ENCODE peak calls at places on chromosome 7, in ten cellular contexts. O is Calu3; W is stimulated activated CD4-positive, alpha-beta T cell treated with anti-CD3 and anti-CD28 coated beads, Interleukin-4, amount 100 ng/mL, for 24 hours; P is sigmoid colon; A is head of caudate nucleus; R is NCI-H1092; B is CD8-positive, alpha-beta T cell; K is C1 segment of cervical spinal cord; E is GM20000; X is activated CD8-positive, alpha-beta T cell treated with anti-CD3 and anti-CD28 coated beads for 36 hours. Z is an unnamed sample.

GRCh38 chr7:121244120-121244865 is 84.5 kb upstream of the WNT16 start:
- DNase-seq in O (no peak), W (no peak), P (no peak), A (no peak), R (no peak), B (no peak), K (no peak), E (no peak), X (no peak), Z (peak)

GRCh38 chr7:55641273-55641691 is 69.0 kb upstream of the VOPP1 start:
- DNase-seq in O (peak), W (peak), P (peak), A (no peak), R (peak), B (peak), K (no peak), E (peak), X (peak), Z (peak)

GRCh38 chr7:98240961-98241673 is 10.9 kb downstream of the TECPR1 start:
- DNase-seq in O (peak), W (peak), P (no peak), A (peak), R (no peak), B (peak), K (no peak), E (peak), X (peak), Z (peak)

GRCh38 chr7:119545118-119545517 is 727.9 kb upstream of the KCND2 start:
- DNase-seq in O (no peak), W (no peak), P (no peak), A (no peak), R (no peak), B (no peak), K (no peak), E (no peak), X (no peak), Z (no peak)

GRCh38 chr7:44398953-44399574 is 73.7 kb upstream of the CAMK2B start:
- DNase-seq in O (no peak), W (no peak), P (no peak), A (peak), R (peak), B (no peak), K (no peak), E (no peak), X (no peak), Z (no peak)

GRCh38 chr7:149397470-149397869 is 63.4 kb downstream of the ZNF777 start:
- DNase-seq in O (no peak), W (no peak), P (no peak), A (no peak), R (no peak), B (no peak), K (no peak), E (no peak), X (no peak), Z (no peak)

GRCh38 chr7:66413379-66414114 is 208.4 kb downstream of the TPST1 start:
- DNase-seq in O (peak), W (peak), P (peak), A (peak), R (peak), B (peak), K (peak), E (peak), X (peak), Z (no peak)

GRCh38 chr7:99038086-99038855 is 105.6 kb downstream of the SMURF1 start:
- DNase-seq in O (no peak), W (no peak), P (no peak), A (peak), R (no peak), B (no peak), K (no peak), E (no peak), X (no peak), Z (no peak)

GRCh38 chr7:102167254-102167653 is 119.4 kb upstream of the SH2B2 start:
- DNase-seq in O (no peak), W (no peak), P (no peak), A (no peak), R (no peak), B (no peak), K (no peak), E (no peak), X (no peak), Z (no peak)

GRCh38 chr7:92624298-92624996 is 34.3 kb upstream of the FAM133B start:
- DNase-seq in O (no peak), W (no peak), P (no peak), A (no peak), R (no peak), B (no peak), K (no peak), E (no peak), X (no peak), Z (no peak)

GRCh38 chr7:70072220-70072619 is 473.9 kb downstream of the AUTS2 start:
- DNase-seq in O (no peak), W (no peak), P (no peak), A (no peak), R (peak), B (no peak), K (no peak), E (no peak), X (no peak), Z (no peak)

GRCh38 chr7:114354306-114354705 is 60.3 kb upstream of the FOXP2 start:
- DNase-seq in O (no peak), W (no peak), P (no peak), A (no peak), R (no peak), B (no peak), K (no peak), E (no peak), X (no peak), Z (no peak)

GRCh38 chr7:6172331-6173295 is 99.8 kb downstream of the CYTH3 start:
- DNase-seq in O (no peak), W (no peak), P (no peak), A (no peak), R (no peak), B (no peak), K (no peak), E (no peak), X (no peak), Z (no peak)

GRCh38 chr7:139648941-139649425 is 125.5 kb downstream of the CLEC2L start:
- DNase-seq in O (no peak), W (no peak), P (no peak), A (no peak), R (no peak), B (no peak), K (no peak), E (peak), X (peak), Z (no peak)

GRCh38 chr7:29208410-29209250 is 14.1 kb downstream of the CHN2 start:
- DNase-seq in O (peak), W (no peak), P (no peak), A (no peak), R (no peak), B (no peak), K (no peak), E (no peak), X (peak), Z (no peak)

GRCh38 chr7:150356265-150356897 is 12.2 kb upstream of the REPIN1 start:
- DNase-seq in O (no peak), W (peak), P (peak), A (no peak), R (peak), B (no peak), K (no peak), E (no peak), X (peak), Z (peak)

GRCh38 chr7:139043823-139044812 is 8.3 kb upstream of the ZC3HAV1L start:
- DNase-seq in O (peak), W (peak), P (no peak), A (no peak), R (no peak), B (peak), K (no peak), E (no peak), X (peak), Z (no peak)

GRCh38 chr7:94649313-94649924 is 6.5 kb downstream of the SGCE start:
- DNase-seq in O (no peak), W (no peak), P (no peak), A (no peak), R (no peak), B (no peak), K (no peak), E (no peak), X (no peak), Z (no peak)

GRCh38 chr7:94348142-94348541 is 46.6 kb upstream of the COL1A2 start:
- DNase-seq in O (no peak), W (no peak), P (peak), A (no peak), R (no peak), B (no peak), K (no peak), E (no peak), X (no peak), Z (no peak)